ENCODE peak calls at places on chromosomes 5 and 9, in nine cellular contexts. S, A, Y, D, M, L, Q, N and B are unnamed samples.

GRCh38 chr9:3929345-3930150 is 370.3 kb downstream of the GLIS3 start:
- DNase-seq in S (no peak), A (no peak), Y (no peak), D (no peak), M (no peak), L (no peak), Q (no peak), N (no peak), B (no peak)

GRCh38 chr5:168995024-168995423 is 305.9 kb downstream of the SLIT3 start:
- DNase-seq in S (no peak), A (no peak), Y (no peak), D (no peak), M (no peak), L (no peak), Q (no peak), N (no peak), B (no peak)

GRCh38 chr9:130537346-130538050 is 41.9 kb upstream of the FUBP3 start:
- DNase-seq in S (no peak), A (peak), Y (no peak), D (no peak), M (no peak), L (no peak), Q (no peak), N (no peak), B (no peak)

GRCh38 chr5:163489055-163489744 is 16.2 kb upstream of the MAT2B start:
- DNase-seq in S (no peak), A (peak), Y (no peak), D (no peak), M (peak), L (no peak), Q (no peak), N (no peak), B (peak)

GRCh38 chr5:9515451-9515850 is 30.4 kb downstream of the SEMA5A start:
- DNase-seq in S (no peak), A (no peak), Y (no peak), D (no peak), M (no peak), L (no peak), Q (no peak), N (no peak), B (no peak)

GRCh38 chr5:18375637-18376036 is 741.4 kb downstream of the TAF11L14 start:
- DNase-seq in S (no peak), A (no peak), Y (no peak), D (no peak), M (no peak), L (no peak), Q (no peak), N (no peak), B (no peak)

GRCh38 chr9:127805620-127806019 is 2.9 kb downstream of the FPGS start:
- DNase-seq in S (no peak), A (no peak), Y (no peak), D (no peak), M (peak), L (no peak), Q (no peak), N (no peak), B (peak)

GRCh38 chr5:73789851-73790281 is 163.9 kb downstream of the ARHGEF28 start:
- DNase-seq in S (no peak), A (peak), Y (no peak), D (no peak), M (peak), L (no peak), Q (no peak), N (no peak), B (no peak)

GRCh38 chr9:136944094-136944518 is 432 bp downstream of the FBXW5 start:
- DNase-seq in S (no peak), A (peak), Y (no peak), D (no peak), M (peak), L (peak), Q (peak), N (no peak), B (no peak)

GRCh38 chr5:170528976-170529375 is 25.2 kb downstream of the KCNIP1 start:
- DNase-seq in S (peak), A (no peak), Y (no peak), D (no peak), M (no peak), L (no peak), Q (no peak), N (no peak), B (no peak)

GRCh38 chr9:98314381-98315066 is 59.1 kb upstream of the TBC1D2 start:
- DNase-seq in S (peak), A (peak), Y (no peak), D (no peak), M (peak), L (no peak), Q (peak), N (no peak), B (no peak)

GRCh38 chr5:125093776-125094175 is 347.3 kb upstream of the ZNF608 start:
- DNase-seq in S (no peak), A (peak), Y (no peak), D (no peak), M (peak), L (no peak), Q (peak), N (no peak), B (no peak)

GRCh38 chr5:154557548-154557947 is 79.5 kb upstream of the HAND1 start:
- DNase-seq in S (no peak), A (no peak), Y (no peak), D (no peak), M (no peak), L (no peak), Q (no peak), N (no peak), B (no peak)

GRCh38 chr9:114177423-114178064 is 22.2 kb downstream of the COL27A1 start:
- DNase-seq in S (no peak), A (peak), Y (no peak), D (no peak), M (peak), L (peak), Q (no peak), N (no peak), B (no peak)

GRCh38 chr9:17571825-17572224 is 7.0 kb upstream of the SH3GL2 start:
- DNase-seq in S (no peak), A (no peak), Y (no peak), D (no peak), M (no peak), L (no peak), Q (no peak), N (no peak), B (no peak)
- H3K4me3 ChIP-seq in S (no peak), A (no peak), Y (no peak), D (no peak), M (no peak), L (no peak), Q (no peak), N (no peak), B (no peak)

GRCh38 chr9:85521331-85522197 is 220.2 kb downstream of the AGTPBP1 start:
- DNase-seq in S (peak), A (no peak), Y (no peak), D (peak), M (no peak), L (no peak), Q (no peak), N (no peak), B (no peak)

GRCh38 chr9:85524531-85524930 is 217.2 kb downstream of the AGTPBP1 start:
- DNase-seq in S (no peak), A (peak), Y (no peak), D (no peak), M (no peak), L (no peak), Q (no peak), N (no peak), B (no peak)

GRCh38 chr9:85527331-85528015 is 214.3 kb downstream of the AGTPBP1 start:
- DNase-seq in S (no peak), A (peak), Y (no peak), D (no peak), M (no peak), L (no peak), Q (no peak), N (no peak), B (no peak)

GRCh38 chr9:85523202-85523601 is 218.6 kb downstream of the AGTPBP1 start:
- DNase-seq in S (peak), A (no peak), Y (no peak), D (no peak), M (no peak), L (no peak), Q (no peak), N (no peak), B (no peak)

GRCh38 chr9:85522459-85523092 is 219.2 kb downstream of the AGTPBP1 start:
- DNase-seq in S (peak), A (peak), Y (no peak), D (peak), M (peak), L (peak), Q (no peak), N (no peak), B (peak)
- H3K4me3 ChIP-seq in S (no peak), A (peak), Y (peak), D (peak), M (peak), L (no peak), Q (peak), N (peak), B (peak)

GRCh38 chr5:150672237-150672883 is 11.3 kb downstream of the MYOZ3 start:
- DNase-seq in S (peak), A (peak), Y (peak), D (peak), M (no peak), L (peak), Q (no peak), N (peak), B (no peak)

GRCh38 chr5:150672884-150673275 is 11.8 kb downstream of the MYOZ3 start:
- DNase-seq in S (peak), A (no peak), Y (no peak), D (no peak), M (no peak), L (no peak), Q (no peak), N (peak), B (no peak)

GRCh38 chr5:150670275-150670960 is 9.4 kb downstream of the MYOZ3 start:
- DNase-seq in S (peak), A (no peak), Y (peak), D (no peak), M (no peak), L (no peak), Q (no peak), N (peak), B (no peak)

GRCh38 chr5:150670961-150671337 is 9.9 kb downstream of the MYOZ3 start:
- DNase-seq in S (peak), A (no peak), Y (peak), D (no peak), M (no peak), L (no peak), Q (no peak), N (peak), B (no peak)

DNA sequence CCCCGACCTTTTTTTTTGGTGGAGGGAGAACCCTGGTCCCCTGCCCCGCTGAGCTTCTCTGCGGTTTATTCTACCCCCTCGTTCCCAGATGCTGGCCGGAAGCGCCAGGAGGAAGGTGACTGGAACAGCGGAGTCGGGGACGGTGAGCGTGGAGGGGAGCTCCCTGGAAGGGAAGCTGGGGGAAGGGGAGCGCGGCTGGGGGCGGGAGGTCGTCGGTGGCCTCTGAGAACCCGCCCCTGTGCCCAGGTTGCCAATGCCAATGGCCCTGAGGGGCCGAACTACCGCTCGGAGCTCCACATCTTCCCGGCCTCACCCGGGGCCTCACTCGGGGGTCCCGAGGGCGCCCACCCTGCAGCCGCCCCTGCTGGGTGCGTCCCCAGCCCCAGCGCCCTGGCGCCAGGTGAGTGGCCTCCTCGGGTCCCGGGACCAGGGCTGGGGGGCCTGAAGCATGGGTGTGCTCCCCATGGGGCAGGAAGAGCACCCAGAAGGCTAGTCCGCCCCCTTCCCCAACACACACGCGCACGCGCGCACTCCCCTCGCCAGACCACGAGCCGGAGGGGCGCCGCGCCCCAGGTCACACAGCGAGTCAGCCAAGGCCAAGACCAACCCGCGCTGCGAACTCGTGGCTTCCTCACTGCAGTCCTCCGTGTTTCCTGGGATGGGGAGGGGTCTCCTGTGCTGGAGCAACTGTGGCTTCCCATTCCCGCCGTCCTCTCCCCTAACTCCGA is 10.6 kb downstream of the MYOZ3 start:
- DNase-seq in S (peak), A (no peak), Y (peak), D (no peak), M (no peak), L (no peak), Q (no peak), N (no peak), B (no peak)
- H3K4me3 ChIP-seq in S (peak), A (peak), Y (peak), D (peak), M (peak), L (no peak), Q (peak), N (peak), B (peak)

GRCh38 chr5:3217114-3217513 is 378.5 kb upstream of the IRX1 start:
- DNase-seq in S (no peak), A (no peak), Y (peak), D (no peak), M (no peak), L (no peak), Q (no peak), N (peak), B (no peak)
- H3K4me3 ChIP-seq in S (no peak), A (no peak), Y (no peak), D (no peak), M (no peak), L (no peak), Q (no peak), N (no peak), B (no peak)

DNA sequence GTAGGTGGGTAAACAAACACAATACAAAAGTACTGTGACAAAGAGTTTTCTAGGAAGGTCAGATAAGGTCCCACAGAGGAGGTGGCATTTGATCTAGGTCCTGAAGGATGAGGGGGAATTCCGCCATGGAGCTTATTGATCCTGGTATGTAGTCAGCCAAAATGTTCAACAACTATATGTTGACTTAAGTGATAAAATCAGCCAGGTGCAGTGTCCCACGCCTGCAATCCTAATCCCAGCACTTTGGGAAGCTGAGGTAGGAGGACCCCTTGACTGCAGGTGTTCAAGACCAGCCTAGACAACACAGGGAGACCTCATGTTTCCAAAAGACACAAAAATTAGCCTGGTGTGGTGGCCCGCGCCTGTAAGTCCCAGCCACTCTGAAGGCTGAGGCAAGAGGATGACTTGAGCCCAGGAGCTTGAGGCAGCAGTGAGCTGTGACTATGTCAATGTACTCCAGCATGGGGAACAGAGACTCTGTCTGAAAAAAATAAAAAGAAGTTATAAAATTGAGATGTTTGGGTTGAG is 46.4 kb upstream of the PLIN2 start:
- DNase-seq in S (no peak), A (no peak), Y (no peak), D (no peak), M (no peak), L (no peak), Q (no peak), N (no peak), B (no peak)
- H3K4me3 ChIP-seq in S (no peak), A (no peak), Y (no peak), D (no peak), M (no peak), L (no peak), Q (no peak), N (no peak), B (no peak)